ENCODE peak calls at places on chromosomes 3 and 15, in five cellular contexts. I is uterus, H is IMR-90, Y is right atrium auricular region, B is fibroblast of lung. C is an unnamed sample. For H3K36me3, the result is how much of the 10 kb centered on the place peaks cover.

GRCh38 chr3:178203152-178203551 is 333.1 kb upstream of the KCNMB2 start:
- DNase-seq in I (no peak), H (peak), Y (no peak), B (peak), C (no peak)

GRCh38 chr3:100891033-100891432 is 102.2 kb downstream of the ABI3BP start:
- DNase-seq in I (no peak), H (peak), Y (no peak), B (peak), C (peak)

GRCh38 chr15:43118829-43119228 is 13.0 kb upstream of the UBR1 start:
- DNase-seq in I (no peak), H (no peak), Y (no peak), B (no peak), C (no peak)

GRCh38 chr15:70023769-70024491 is 73.8 kb downstream of the TLE3 start:
- DNase-seq in I (peak), H (peak), Y (peak), B (peak), C (peak)

GRCh38 chr3:71345429-71346027 is 238.0 kb downstream of the FOXP1 start:
- DNase-seq in I (no peak), H (peak), Y (no peak), B (peak), C (no peak)

GRCh38 chr3:157544501-157545139 is 41.4 kb upstream of the VEPH1 start:
- DNase-seq in I (no peak), H (peak), Y (no peak), B (peak), C (no peak)

GRCh38 chr3:53941174-53941573 is 49.5 kb upstream of the SELENOK start:
- DNase-seq in I (no peak), H (peak), Y (no peak), B (peak), C (peak)

GRCh38 chr3:132228923-132229322 is 88.3 kb upstream of the ACP3 start:
- DNase-seq in I (no peak), H (peak), Y (no peak), B (no peak), C (peak)

GRCh38 chr15:25251700-25252390 is 187.0 kb downstream of the UBE3A start:
- DNase-seq in I (no peak), H (no peak), Y (no peak), B (no peak), C (no peak)

GRCh38 chr3:171257251-171258179 is 202.7 kb downstream of the TNIK start:
- DNase-seq in I (no peak), H (peak), Y (no peak), B (peak), C (no peak)

GRCh38 chr3:139468407-139468806 is 7.9 kb downstream of the RBP2 start:
- DNase-seq in I (peak), H (no peak), Y (no peak), B (no peak), C (no peak)

GRCh38 chr3:163384383-163384782 is 1693.9 kb downstream of the SI start:
- DNase-seq in I (no peak), H (no peak), Y (no peak), B (no peak), C (no peak)

GRCh38 chr3:62874398-62875102 is 666 bp downstream of the CADPS start:
- DNase-seq in I (no peak), H (no peak), Y (no peak), B (no peak), C (no peak)

GRCh38 chr3:72694398-72694797 is 153.8 kb downstream of the SHQ1 start:
- DNase-seq in I (no peak), H (peak), Y (no peak), B (peak), C (no peak)

GRCh38 chr3:13308406-13308805 is 111.7 kb downstream of the NUP210 start:
- DNase-seq in I (no peak), H (peak), Y (no peak), B (peak), C (peak)

GRCh38 chr15:47872208-47872607 is 154.9 kb downstream of the SEMA6D start:
- DNase-seq in I (no peak), H (no peak), Y (no peak), B (no peak), C (no peak)

GRCh38 chr3:4981688-4982494 is 2.7 kb downstream of the BHLHE40 start:
- DNase-seq in I (no peak), H (peak), Y (no peak), B (peak), C (peak)

GRCh38 chr3:122618614-122619013 is 41.2 kb downstream of the PARP15 start:
- DNase-seq in I (no peak), H (no peak), Y (no peak), B (no peak), C (no peak)

GRCh38 chr15:82021992-82022391 is 23.8 kb downstream of the MEX3B start:
- DNase-seq in I (peak), H (peak), Y (no peak), B (peak), C (peak)

GRCh38 chr3:183108002-183108449 is 8.7 kb upstream of the MCCC1 start:
- DNase-seq in I (no peak), H (peak), Y (no peak), B (peak), C (no peak)

GRCh38 chr3:189838291-189838690 is 207.1 kb downstream of the TP63 start:
- DNase-seq in I (no peak), H (no peak), Y (no peak), B (no peak), C (no peak)
- H3K36me3 ChIP-seq in I (under half), H (under half), Y (under half), B (under half), C (under half)

GRCh38 chr3:143142354-143142753 is 22.8 kb downstream of the CHST2 start:
- DNase-seq in I (no peak), H (no peak), Y (no peak), B (no peak), C (no peak)
- TF ChIP-seq CTCF in I (no peak), H (no peak), Y (no peak), B (no peak), C (no peak)

DNA sequence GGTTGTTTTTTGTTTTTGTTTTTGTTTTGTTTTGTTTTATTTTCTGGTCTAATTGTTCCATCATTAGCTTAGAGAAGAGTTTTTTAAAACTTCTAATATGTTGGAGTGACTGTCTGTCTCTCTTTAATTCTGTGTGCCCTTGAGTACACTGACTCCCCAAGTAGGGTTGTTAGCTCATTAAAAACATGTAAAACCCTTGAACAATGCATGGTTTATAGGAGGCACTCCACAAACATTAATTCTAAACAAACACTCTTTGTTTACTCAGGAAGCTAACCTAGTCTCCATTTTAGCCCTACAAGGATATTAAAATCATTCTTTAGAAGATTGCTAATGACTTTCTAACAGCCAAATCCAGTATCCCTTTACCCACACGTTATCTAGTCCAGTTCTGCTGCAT is 100.5 kb downstream of the CGGBP1 start:
- DNase-seq in I (no peak), H (no peak), Y (no peak), B (no peak), C (no peak)
- H3K36me3 ChIP-seq in I (under half), H (under half), Y (under half), B (under half), C (under half)

GRCh38 chr15:74889882-74890768 is at the start of gene MPI:
- DNase-seq in I (peak), H (peak), Y (peak), B (peak), C (peak)
- TF ChIP-seq CTCF in I (no peak), H (no peak), Y (peak), B (no peak), C (no peak)

DNA sequence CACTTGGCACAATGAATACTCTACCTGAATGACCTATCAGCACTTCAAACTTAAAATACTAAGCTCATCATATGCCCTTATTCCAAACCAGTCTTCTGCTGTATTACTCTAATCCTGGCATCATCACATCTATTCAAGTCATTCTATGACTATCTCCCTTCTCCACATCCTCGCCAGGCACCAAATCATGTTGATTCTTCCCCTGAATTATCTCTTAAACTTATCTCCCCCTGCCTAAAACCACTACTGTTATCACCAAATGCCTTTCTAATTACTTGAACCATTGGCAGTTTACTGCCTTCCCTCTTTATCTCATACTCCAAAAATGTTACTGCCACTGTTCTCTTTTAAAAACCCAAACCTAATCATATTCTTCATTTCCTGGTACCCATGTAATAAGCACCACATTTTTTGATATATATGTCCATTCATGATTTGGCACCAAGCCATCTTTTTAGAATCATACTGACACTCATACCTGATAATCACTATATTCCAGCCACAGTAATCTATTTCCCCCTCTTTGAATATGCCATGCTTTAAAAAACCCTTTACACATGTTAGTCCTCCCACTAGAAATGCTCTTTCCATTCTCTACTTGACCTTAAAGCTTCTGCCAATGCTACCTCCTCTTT is 126.9 kb downstream of the PEAK1 start:
- DNase-seq in I (no peak), H (peak), Y (no peak), B (peak), C (no peak)
- H3K36me3 ChIP-seq in I (under half), H (under half), Y (under half), B (under half), C (under half)

DNA sequence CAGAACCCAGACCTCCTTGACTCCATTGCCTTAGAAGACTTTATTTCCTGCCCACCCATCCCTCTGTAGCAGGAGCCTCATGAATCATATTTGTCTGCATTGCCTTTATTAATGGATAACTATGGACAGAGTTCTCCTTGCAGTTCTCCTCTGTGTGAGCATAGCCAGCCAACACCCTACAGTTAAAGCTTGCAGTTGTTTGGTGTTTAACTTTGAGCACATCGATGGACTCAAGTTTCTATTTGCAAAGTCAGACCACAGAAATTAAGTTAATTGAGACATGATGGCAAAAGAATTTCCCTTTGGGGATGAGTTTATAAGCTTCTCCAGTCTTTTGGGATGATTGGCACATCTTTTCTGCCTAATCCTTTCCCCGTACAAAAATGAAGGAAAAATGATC is 399.0 kb upstream of the THBS1 start:
- DNase-seq in I (no peak), H (peak), Y (no peak), B (no peak), C (no peak)
- TF ChIP-seq CTCF in I (no peak), H (no peak), Y (no peak), B (no peak), C (no peak)

GRCh38 chr15:40229316-40229715 is 9.5 kb upstream of the PAK6 start:
- DNase-seq in I (no peak), H (no peak), Y (no peak), B (no peak), C (no peak)

GRCh38 chr15:40232625-40233070 is 6.2 kb upstream of the PAK6 start:
- DNase-seq in I (no peak), H (peak), Y (no peak), B (peak), C (no peak)

GRCh38 chr15:40222146-40222545 is 16.7 kb upstream of the PAK6 start:
- DNase-seq in I (no peak), H (no peak), Y (no peak), B (no peak), C (no peak)

GRCh38 chr15:40229956-40230355 is 8.9 kb upstream of the PAK6 start:
- DNase-seq in I (no peak), H (no peak), Y (no peak), B (no peak), C (no peak)

GRCh38 chr15:40226739-40227138 is 12.1 kb upstream of the PAK6 start:
- DNase-seq in I (no peak), H (no peak), Y (no peak), B (no peak), C (no peak)
- H3K36me3 ChIP-seq in I (under half), H (under half), Y (under half), B (under half), C (under half)

GRCh38 chr3:109224333-109224732 is 87.8 kb downstream of the C3orf85 start:
- DNase-seq in I (no peak), H (no peak), Y (no peak), B (no peak), C (no peak)
- TF ChIP-seq CTCF in I (no peak), H (no peak), Y (no peak), B (no peak), C (peak)